ENCODE peak calls at places on chromosomes 7 and 10, in nine cellular contexts. One of them, this sample, is unnamed.

GRCh38 chr7:50351267-50351666 is 46.8 kb downstream of the IKZF1 start:
- DNase-seq in hepatocyte: no peak
- DNase-seq in PC-3: no peak
- DNase-seq in GM23248: no peak
- DNase-seq in neural progenitor cell: no peak
- DNase-seq in GM23338: no peak
- DNase-seq in MM.1S: no peak
- DNase-seq in HCT116: no peak
- DNase-seq in SK-N-SH: no peak
- DNase-seq in this sample: no peak

GRCh38 chr7:116501425-116502167 is 2.1 kb downstream of the CAV2 start:
- DNase-seq in hepatocyte: peak
- DNase-seq in PC-3: peak
- DNase-seq in GM23248: peak
- DNase-seq in neural progenitor cell: no peak
- DNase-seq in GM23338: no peak
- DNase-seq in MM.1S: peak
- DNase-seq in HCT116: no peak
- DNase-seq in SK-N-SH: no peak
- DNase-seq in this sample: no peak

GRCh38 chr7:44066111-44066460 is 719 bp upstream of the PGAM2 start:
- DNase-seq in hepatocyte: no peak
- DNase-seq in PC-3: no peak
- DNase-seq in GM23248: no peak
- DNase-seq in neural progenitor cell: no peak
- DNase-seq in GM23338: no peak
- DNase-seq in MM.1S: no peak
- DNase-seq in HCT116: no peak
- DNase-seq in SK-N-SH: no peak
- DNase-seq in this sample: no peak

GRCh38 chr10:71132321-71132810 is 80.0 kb upstream of the UNC5B start:
- DNase-seq in hepatocyte: no peak
- DNase-seq in PC-3: no peak
- DNase-seq in GM23248: no peak
- DNase-seq in neural progenitor cell: no peak
- DNase-seq in GM23338: peak
- DNase-seq in MM.1S: no peak
- DNase-seq in HCT116: no peak
- DNase-seq in SK-N-SH: peak
- DNase-seq in this sample: no peak

GRCh38 chr10:63576501-63576900 is 55.3 kb downstream of the REEP3 start:
- DNase-seq in hepatocyte: no peak
- DNase-seq in PC-3: no peak
- DNase-seq in GM23248: no peak
- DNase-seq in neural progenitor cell: no peak
- DNase-seq in GM23338: no peak
- DNase-seq in MM.1S: no peak
- DNase-seq in HCT116: no peak
- DNase-seq in SK-N-SH: no peak
- DNase-seq in this sample: no peak

GRCh38 chr7:98107313-98107691 is 640 bp downstream of the LMTK2 start:
- DNase-seq in hepatocyte: peak
- DNase-seq in PC-3: peak
- DNase-seq in GM23248: peak
- DNase-seq in neural progenitor cell: peak
- DNase-seq in GM23338: peak
- DNase-seq in MM.1S: peak
- DNase-seq in HCT116: no peak
- DNase-seq in SK-N-SH: no peak
- DNase-seq in this sample: peak

GRCh38 chr10:115972426-115972825 is 300.6 kb downstream of the GFRA1 start:
- DNase-seq in hepatocyte: no peak
- DNase-seq in PC-3: no peak
- DNase-seq in GM23248: no peak
- DNase-seq in neural progenitor cell: no peak
- DNase-seq in GM23338: no peak
- DNase-seq in MM.1S: no peak
- DNase-seq in HCT116: no peak
- DNase-seq in SK-N-SH: no peak
- DNase-seq in this sample: no peak

GRCh38 chr7:68009716-68010115 is 1013.1 kb downstream of the TYW1 start:
- DNase-seq in hepatocyte: no peak
- DNase-seq in PC-3: no peak
- DNase-seq in GM23248: no peak
- DNase-seq in neural progenitor cell: no peak
- DNase-seq in GM23338: no peak
- DNase-seq in MM.1S: no peak
- DNase-seq in HCT116: no peak
- DNase-seq in SK-N-SH: no peak
- DNase-seq in this sample: no peak

GRCh38 chr7:156158213-156158612 is 345.9 kb upstream of the SHH start:
- DNase-seq in hepatocyte: no peak
- DNase-seq in PC-3: no peak
- DNase-seq in GM23248: no peak
- DNase-seq in neural progenitor cell: no peak
- DNase-seq in GM23338: no peak
- DNase-seq in MM.1S: no peak
- DNase-seq in HCT116: no peak
- DNase-seq in SK-N-SH: no peak
- DNase-seq in this sample: no peak

GRCh38 chr7:6589829-6590644 is at the start of gene INTS15:
- DNase-seq in hepatocyte: peak
- DNase-seq in PC-3: peak
- DNase-seq in GM23248: peak
- DNase-seq in neural progenitor cell: peak
- DNase-seq in GM23338: peak
- DNase-seq in MM.1S: peak
- DNase-seq in HCT116: peak
- DNase-seq in SK-N-SH: peak
- DNase-seq in this sample: peak

GRCh38 chr7:42212541-42213090 is 24.4 kb downstream of the GLI3 start:
- DNase-seq in hepatocyte: no peak
- DNase-seq in PC-3: no peak
- DNase-seq in GM23248: no peak
- DNase-seq in neural progenitor cell: peak
- DNase-seq in GM23338: peak
- DNase-seq in MM.1S: no peak
- DNase-seq in HCT116: no peak
- DNase-seq in SK-N-SH: no peak
- DNase-seq in this sample: no peak

GRCh38 chr10:586151-586550 is 103.3 kb downstream of the DIP2C start:
- DNase-seq in hepatocyte: no peak
- DNase-seq in PC-3: no peak
- DNase-seq in GM23248: no peak
- DNase-seq in neural progenitor cell: no peak
- DNase-seq in GM23338: no peak
- DNase-seq in MM.1S: no peak
- DNase-seq in HCT116: no peak
- DNase-seq in SK-N-SH: peak
- DNase-seq in this sample: no peak

GRCh38 chr10:129028425-129028824 is 438.6 kb upstream of the MGMT start:
- DNase-seq in hepatocyte: no peak
- DNase-seq in PC-3: no peak
- DNase-seq in GM23248: no peak
- DNase-seq in neural progenitor cell: no peak
- DNase-seq in GM23338: no peak
- DNase-seq in MM.1S: peak
- DNase-seq in HCT116: no peak
- DNase-seq in SK-N-SH: no peak
- DNase-seq in this sample: no peak

GRCh38 chr10:61757525-61758397 is 95.0 kb downstream of the CABCOCO1 start:
- DNase-seq in hepatocyte: peak
- DNase-seq in PC-3: peak
- DNase-seq in GM23248: peak
- DNase-seq in neural progenitor cell: no peak
- DNase-seq in GM23338: no peak
- DNase-seq in MM.1S: no peak
- DNase-seq in HCT116: no peak
- DNase-seq in SK-N-SH: no peak
- DNase-seq in this sample: no peak

GRCh38 chr10:76336213-76336963 is 905.0 kb downstream of the LRMDA start:
- DNase-seq in hepatocyte: peak
- DNase-seq in PC-3: no peak
- DNase-seq in GM23248: no peak
- DNase-seq in neural progenitor cell: no peak
- DNase-seq in GM23338: peak
- DNase-seq in MM.1S: no peak
- DNase-seq in HCT116: no peak
- DNase-seq in SK-N-SH: no peak
- DNase-seq in this sample: no peak

GRCh38 chr7:129376076-129376777 is 58.0 kb upstream of the STRIP2 start:
- DNase-seq in hepatocyte: peak
- DNase-seq in PC-3: peak
- DNase-seq in GM23248: peak
- DNase-seq in neural progenitor cell: peak
- DNase-seq in GM23338: peak
- DNase-seq in MM.1S: peak
- DNase-seq in HCT116: peak
- DNase-seq in SK-N-SH: peak
- DNase-seq in this sample: peak

GRCh38 chr7:79664884-79665676 is 211.6 kb upstream of the MAGI2 start:
- DNase-seq in hepatocyte: no peak
- DNase-seq in PC-3: no peak
- DNase-seq in GM23248: no peak
- DNase-seq in neural progenitor cell: no peak
- DNase-seq in GM23338: no peak
- DNase-seq in MM.1S: no peak
- DNase-seq in HCT116: no peak
- DNase-seq in SK-N-SH: no peak
- DNase-seq in this sample: no peak

GRCh38 chr7:112185005-112185834 is 21.0 kb downstream of the DOCK4 start:
- DNase-seq in hepatocyte: no peak
- DNase-seq in PC-3: peak
- DNase-seq in GM23248: no peak
- DNase-seq in neural progenitor cell: no peak
- DNase-seq in GM23338: no peak
- DNase-seq in MM.1S: peak
- DNase-seq in HCT116: no peak
- DNase-seq in SK-N-SH: no peak
- DNase-seq in this sample: no peak

GRCh38 chr7:106110885-106111670 is 1.0 kb downstream of the SYPL1 start:
- DNase-seq in hepatocyte: no peak
- DNase-seq in PC-3: peak
- DNase-seq in GM23248: peak
- DNase-seq in neural progenitor cell: peak
- DNase-seq in GM23338: no peak
- DNase-seq in MM.1S: peak
- DNase-seq in HCT116: no peak
- DNase-seq in SK-N-SH: no peak
- DNase-seq in this sample: peak

DNA sequence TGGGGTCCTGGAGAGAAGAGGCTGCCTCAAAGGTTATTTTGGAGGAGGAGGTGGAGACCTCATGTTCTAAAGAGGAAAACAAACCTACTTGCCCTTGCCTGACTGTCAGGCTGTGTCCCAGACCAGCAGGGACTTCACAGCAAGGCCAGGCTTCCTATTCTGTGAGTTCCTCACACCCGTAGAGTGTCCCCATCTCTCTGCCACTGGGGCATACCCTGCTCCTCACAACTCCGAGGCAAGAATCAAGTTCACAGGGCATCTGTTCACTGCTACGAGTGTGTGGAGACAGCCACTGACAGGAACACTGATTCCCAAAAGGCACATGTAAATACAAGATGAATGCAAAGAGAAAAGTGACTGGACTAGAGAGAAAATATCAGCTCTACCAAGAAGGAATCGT is 38.0 kb downstream of the PDE1C start:
- DNase-seq in hepatocyte: no peak
- DNase-seq in PC-3: no peak
- DNase-seq in GM23248: no peak
- DNase-seq in neural progenitor cell: no peak
- DNase-seq in GM23338: no peak
- DNase-seq in MM.1S: no peak
- DNase-seq in HCT116: no peak
- DNase-seq in SK-N-SH: no peak
- DNase-seq in this sample: no peak
- TF ChIP-seq EZH2phosphoT487 in hepatocyte: no peak
- TF ChIP-seq EZH2phosphoT487 in PC-3: no peak
- TF ChIP-seq EZH2phosphoT487 in GM23248: no peak
- TF ChIP-seq EZH2phosphoT487 in neural progenitor cell: no peak
- TF ChIP-seq EZH2phosphoT487 in GM23338: no peak
- TF ChIP-seq EZH2phosphoT487 in MM.1S: no peak
- TF ChIP-seq EZH2phosphoT487 in HCT116: no peak
- TF ChIP-seq EZH2phosphoT487 in SK-N-SH: no peak
- TF ChIP-seq EZH2phosphoT487 in this sample: no peak

GRCh38 chr10:49601857-49602256 is 8.3 kb upstream of the SLC18A3 start:
- DNase-seq in hepatocyte: no peak
- DNase-seq in PC-3: peak
- DNase-seq in GM23248: peak
- DNase-seq in neural progenitor cell: no peak
- DNase-seq in GM23338: no peak
- DNase-seq in MM.1S: no peak
- DNase-seq in HCT116: no peak
- DNase-seq in SK-N-SH: no peak
- DNase-seq in this sample: no peak
- TF ChIP-seq EZH2phosphoT487 in hepatocyte: no peak
- TF ChIP-seq EZH2phosphoT487 in PC-3: no peak
- TF ChIP-seq EZH2phosphoT487 in GM23248: no peak
- TF ChIP-seq EZH2phosphoT487 in neural progenitor cell: no peak
- TF ChIP-seq EZH2phosphoT487 in GM23338: no peak
- TF ChIP-seq EZH2phosphoT487 in MM.1S: no peak
- TF ChIP-seq EZH2phosphoT487 in HCT116: no peak
- TF ChIP-seq EZH2phosphoT487 in SK-N-SH: no peak
- TF ChIP-seq EZH2phosphoT487 in this sample: no peak

DNA sequence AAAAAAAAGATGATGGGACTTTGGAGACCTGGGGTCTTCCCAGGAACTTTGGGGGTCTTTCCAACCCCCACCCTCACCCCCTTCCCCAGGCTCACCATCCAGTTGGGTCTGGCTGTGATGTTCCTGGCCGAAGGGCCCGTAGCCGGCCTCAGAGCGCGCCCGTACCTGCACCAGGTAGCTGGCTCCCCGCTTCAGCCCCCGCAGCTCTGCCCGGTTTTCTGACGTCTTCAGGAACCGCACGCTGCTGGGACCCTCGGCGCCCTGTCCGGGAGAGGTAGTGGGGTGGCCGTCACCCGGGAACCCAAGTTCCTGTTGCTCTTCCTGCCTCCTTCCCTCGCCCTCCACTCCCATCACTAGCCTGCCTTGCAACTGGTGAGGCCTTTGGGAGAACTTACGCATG is 10.2 kb downstream of the EPHB4 start:
- DNase-seq in hepatocyte: no peak
- DNase-seq in PC-3: no peak
- DNase-seq in GM23248: no peak
- DNase-seq in neural progenitor cell: no peak
- DNase-seq in GM23338: peak
- DNase-seq in MM.1S: no peak
- DNase-seq in HCT116: no peak
- DNase-seq in SK-N-SH: no peak
- DNase-seq in this sample: no peak
- TF ChIP-seq EZH2phosphoT487 in hepatocyte: no peak
- TF ChIP-seq EZH2phosphoT487 in PC-3: no peak
- TF ChIP-seq EZH2phosphoT487 in GM23248: no peak
- TF ChIP-seq EZH2phosphoT487 in neural progenitor cell: no peak
- TF ChIP-seq EZH2phosphoT487 in GM23338: no peak
- TF ChIP-seq EZH2phosphoT487 in MM.1S: no peak
- TF ChIP-seq EZH2phosphoT487 in HCT116: no peak
- TF ChIP-seq EZH2phosphoT487 in SK-N-SH: no peak
- TF ChIP-seq EZH2phosphoT487 in this sample: no peak

DNA sequence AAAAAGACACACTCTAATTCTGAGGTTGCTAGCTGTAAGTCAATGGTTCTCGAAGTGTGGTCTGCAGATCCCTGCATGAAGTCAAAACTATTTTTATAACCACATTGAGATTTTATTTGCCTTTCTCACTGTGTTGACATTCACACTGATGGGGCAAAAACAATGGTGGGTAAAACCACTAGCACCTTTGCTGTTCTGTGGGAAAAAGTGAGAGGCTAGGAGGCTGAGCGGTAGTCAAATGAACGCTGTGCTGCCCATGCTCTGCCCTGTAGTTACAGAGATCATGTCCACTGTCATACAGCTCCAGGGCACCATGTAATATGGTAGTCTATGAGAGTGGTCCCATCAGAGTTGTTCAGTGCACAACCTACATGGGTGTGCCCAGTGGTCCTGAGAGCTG is 21.6 kb upstream of the PDCD4 start:
- DNase-seq in hepatocyte: no peak
- DNase-seq in PC-3: no peak
- DNase-seq in GM23248: no peak
- DNase-seq in neural progenitor cell: no peak
- DNase-seq in GM23338: no peak
- DNase-seq in MM.1S: no peak
- DNase-seq in HCT116: no peak
- DNase-seq in SK-N-SH: no peak
- DNase-seq in this sample: no peak
- TF ChIP-seq EZH2phosphoT487 in hepatocyte: no peak
- TF ChIP-seq EZH2phosphoT487 in PC-3: no peak
- TF ChIP-seq EZH2phosphoT487 in GM23248: no peak
- TF ChIP-seq EZH2phosphoT487 in neural progenitor cell: no peak
- TF ChIP-seq EZH2phosphoT487 in GM23338: no peak
- TF ChIP-seq EZH2phosphoT487 in MM.1S: no peak
- TF ChIP-seq EZH2phosphoT487 in HCT116: no peak
- TF ChIP-seq EZH2phosphoT487 in SK-N-SH: no peak
- TF ChIP-seq EZH2phosphoT487 in this sample: no peak

This sample was measured in OCI-LY7.